ENCODE peak calls at places on chromosome 4, in nine cellular contexts. One of them, this sample, is unnamed.

GRCh38 chr4:182306792-182307507 is 63.7 kb downstream of the TENM3 start:
- DNase-seq in Karpas-422: no peak
- DNase-seq in CD8-positive, alpha-beta T cell: no peak
- DNase-seq in PC-3: no peak
- DNase-seq in effector memory CD4-positive, alpha-beta T cell: no peak
- DNase-seq in MM.1S: no peak
- DNase-seq in cardiac muscle cell: no peak
- DNase-seq in Panc1: no peak
- DNase-seq in mesenchymal stem cell: no peak
- DNase-seq in this sample: no peak

GRCh38 chr4:105361021-105361420 is 112.8 kb downstream of the PPA2 start:
- DNase-seq in Karpas-422: no peak
- DNase-seq in CD8-positive, alpha-beta T cell: no peak
- DNase-seq in PC-3: no peak
- DNase-seq in effector memory CD4-positive, alpha-beta T cell: no peak
- DNase-seq in MM.1S: no peak
- DNase-seq in cardiac muscle cell: no peak
- DNase-seq in Panc1: no peak
- DNase-seq in mesenchymal stem cell: no peak
- DNase-seq in this sample: no peak

GRCh38 chr4:135741583-135741982 is 1540.0 kb upstream of the PABPC4L start:
- DNase-seq in Karpas-422: no peak
- DNase-seq in CD8-positive, alpha-beta T cell: no peak
- DNase-seq in PC-3: no peak
- DNase-seq in effector memory CD4-positive, alpha-beta T cell: no peak
- DNase-seq in MM.1S: no peak
- DNase-seq in cardiac muscle cell: no peak
- DNase-seq in Panc1: no peak
- DNase-seq in mesenchymal stem cell: no peak
- DNase-seq in this sample: no peak

GRCh38 chr4:21986312-21986711 is 37.7 kb upstream of the KCNIP4 start:
- DNase-seq in Karpas-422: no peak
- DNase-seq in CD8-positive, alpha-beta T cell: no peak
- DNase-seq in PC-3: no peak
- DNase-seq in effector memory CD4-positive, alpha-beta T cell: no peak
- DNase-seq in MM.1S: no peak
- DNase-seq in cardiac muscle cell: no peak
- DNase-seq in Panc1: no peak
- DNase-seq in mesenchymal stem cell: no peak
- DNase-seq in this sample: no peak

GRCh38 chr4:150570862-150571261 is 11.1 kb upstream of the MAB21L2 start:
- DNase-seq in Karpas-422: no peak
- DNase-seq in CD8-positive, alpha-beta T cell: no peak
- DNase-seq in PC-3: no peak
- DNase-seq in effector memory CD4-positive, alpha-beta T cell: no peak
- DNase-seq in MM.1S: no peak
- DNase-seq in cardiac muscle cell: no peak
- DNase-seq in Panc1: no peak
- DNase-seq in mesenchymal stem cell: no peak
- DNase-seq in this sample: no peak

GRCh38 chr4:17010426-17011087 is 112.1 kb upstream of the LDB2 start:
- DNase-seq in Karpas-422: no peak
- DNase-seq in CD8-positive, alpha-beta T cell: no peak
- DNase-seq in PC-3: no peak
- DNase-seq in effector memory CD4-positive, alpha-beta T cell: no peak
- DNase-seq in MM.1S: peak; percentile 65
- DNase-seq in cardiac muscle cell: no peak
- DNase-seq in Panc1: no peak
- DNase-seq in mesenchymal stem cell: no peak
- DNase-seq in this sample: no peak

GRCh38 chr4:20087512-20087911 is 164.2 kb upstream of the SLIT2 start:
- DNase-seq in Karpas-422: no peak
- DNase-seq in CD8-positive, alpha-beta T cell: no peak
- DNase-seq in PC-3: no peak
- DNase-seq in effector memory CD4-positive, alpha-beta T cell: no peak
- DNase-seq in MM.1S: no peak
- DNase-seq in cardiac muscle cell: no peak
- DNase-seq in Panc1: no peak
- DNase-seq in mesenchymal stem cell: no peak
- DNase-seq in this sample: no peak

GRCh38 chr4:38871593-38871992 is 4.0 kb downstream of the FAM114A1 start:
- DNase-seq in Karpas-422: peak; percentile 38
- DNase-seq in CD8-positive, alpha-beta T cell: no peak
- DNase-seq in PC-3: no peak
- DNase-seq in effector memory CD4-positive, alpha-beta T cell: no peak
- DNase-seq in MM.1S: no peak
- DNase-seq in cardiac muscle cell: no peak
- DNase-seq in Panc1: no peak
- DNase-seq in mesenchymal stem cell: no peak
- DNase-seq in this sample: no peak

GRCh38 chr4:140102406-140102805 is 51.6 kb downstream of the MAML3 start:
- DNase-seq in Karpas-422: no peak
- DNase-seq in CD8-positive, alpha-beta T cell: no peak
- DNase-seq in PC-3: peak; percentile 17
- DNase-seq in effector memory CD4-positive, alpha-beta T cell: no peak
- DNase-seq in MM.1S: no peak
- DNase-seq in cardiac muscle cell: no peak
- DNase-seq in Panc1: no peak
- DNase-seq in mesenchymal stem cell: no peak
- DNase-seq in this sample: no peak

GRCh38 chr4:147830987-147831386 is 99.1 kb downstream of the ARHGAP10 start:
- DNase-seq in Karpas-422: no peak
- DNase-seq in CD8-positive, alpha-beta T cell: no peak
- DNase-seq in PC-3: peak; percentile 55
- DNase-seq in effector memory CD4-positive, alpha-beta T cell: no peak
- DNase-seq in MM.1S: no peak
- DNase-seq in cardiac muscle cell: peak; percentile 57
- DNase-seq in Panc1: peak; percentile 17
- DNase-seq in mesenchymal stem cell: peak; percentile 76
- DNase-seq in this sample: no peak

GRCh38 chr4:69833251-69833650 is 26.7 kb downstream of the SULT1E1 start:
- DNase-seq in Karpas-422: no peak
- DNase-seq in CD8-positive, alpha-beta T cell: no peak
- DNase-seq in PC-3: no peak
- DNase-seq in effector memory CD4-positive, alpha-beta T cell: no peak
- DNase-seq in MM.1S: no peak
- DNase-seq in cardiac muscle cell: no peak
- DNase-seq in Panc1: no peak
- DNase-seq in mesenchymal stem cell: no peak
- DNase-seq in this sample: no peak

GRCh38 chr4:147182041-147182440 is 236.4 kb upstream of the TTC29 start:
- DNase-seq in Karpas-422: no peak
- DNase-seq in CD8-positive, alpha-beta T cell: no peak
- DNase-seq in PC-3: no peak
- DNase-seq in effector memory CD4-positive, alpha-beta T cell: no peak
- DNase-seq in MM.1S: no peak
- DNase-seq in cardiac muscle cell: no peak
- DNase-seq in Panc1: no peak
- DNase-seq in mesenchymal stem cell: no peak
- DNase-seq in this sample: no peak

GRCh38 chr4:73814679-73815078 is 21.8 kb upstream of the CXCL6 start:
- DNase-seq in Karpas-422: no peak
- DNase-seq in CD8-positive, alpha-beta T cell: no peak
- DNase-seq in PC-3: peak; percentile 93
- DNase-seq in effector memory CD4-positive, alpha-beta T cell: no peak
- DNase-seq in MM.1S: no peak
- DNase-seq in cardiac muscle cell: no peak
- DNase-seq in Panc1: no peak
- DNase-seq in mesenchymal stem cell: no peak
- DNase-seq in this sample: no peak

GRCh38 chr4:113574636-113575103 is 186.9 kb downstream of the CAMK2D start:
- DNase-seq in Karpas-422: no peak
- DNase-seq in CD8-positive, alpha-beta T cell: no peak
- DNase-seq in PC-3: no peak
- DNase-seq in effector memory CD4-positive, alpha-beta T cell: no peak
- DNase-seq in MM.1S: no peak
- DNase-seq in cardiac muscle cell: peak; percentile 85
- DNase-seq in Panc1: no peak
- DNase-seq in mesenchymal stem cell: peak; percentile 73
- DNase-seq in this sample: no peak

GRCh38 chr4:22463179-22463578 is 52.7 kb downstream of the ADGRA3 start:
- DNase-seq in Karpas-422: no peak
- DNase-seq in CD8-positive, alpha-beta T cell: no peak
- DNase-seq in PC-3: no peak
- DNase-seq in effector memory CD4-positive, alpha-beta T cell: no peak
- DNase-seq in MM.1S: no peak
- DNase-seq in cardiac muscle cell: no peak
- DNase-seq in Panc1: no peak
- DNase-seq in mesenchymal stem cell: no peak
- DNase-seq in this sample: no peak

DNA sequence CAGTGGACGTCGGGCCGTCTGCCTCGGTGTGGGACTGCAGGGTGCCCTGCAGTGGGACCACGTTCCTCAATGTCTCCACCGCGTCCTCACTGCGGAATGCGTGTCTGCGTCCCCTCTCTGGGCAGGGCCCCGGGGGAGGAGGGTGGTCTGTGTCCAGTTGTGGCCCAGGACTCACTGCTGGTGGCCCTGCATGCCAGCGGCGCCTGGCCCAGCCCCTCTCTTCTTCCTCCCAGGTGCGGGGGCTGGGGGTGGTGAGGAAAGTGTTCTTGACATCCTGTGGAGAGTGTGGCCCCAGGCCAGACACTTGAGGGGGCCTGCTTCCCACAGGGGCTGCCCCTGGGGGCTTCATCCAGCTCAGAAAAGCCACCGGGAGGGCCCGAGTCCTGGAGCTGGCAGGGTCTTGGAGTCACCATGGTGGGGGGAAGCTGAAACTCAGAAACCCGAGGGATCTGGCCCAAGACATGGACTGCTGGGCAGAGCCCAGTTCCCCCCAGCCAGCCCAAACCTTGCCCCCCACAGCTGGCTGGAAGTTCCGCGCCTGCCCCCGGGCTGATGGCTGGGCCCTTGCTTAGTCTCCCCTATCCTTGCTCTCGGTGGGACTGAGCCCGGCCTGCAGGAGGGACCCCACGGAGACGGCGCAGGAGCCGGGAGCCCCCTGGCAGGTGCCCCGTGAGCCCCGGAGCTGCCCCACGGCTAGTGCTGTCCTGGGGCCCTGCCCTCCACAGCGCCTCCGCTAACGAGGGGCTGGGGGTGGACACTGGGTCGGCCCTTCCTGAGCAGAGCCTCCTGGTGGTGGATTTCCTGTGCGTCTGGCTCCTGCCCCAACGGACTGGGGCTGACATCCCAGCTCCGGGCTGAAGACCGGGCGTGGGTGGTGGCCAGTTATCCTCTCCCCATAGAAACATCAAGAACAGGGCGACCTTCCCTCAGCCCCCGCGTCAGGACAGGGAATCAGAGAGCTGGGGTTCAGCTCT is 2.9 kb downstream of the DOK7 start:
- DNase-seq in Karpas-422: no peak
- DNase-seq in CD8-positive, alpha-beta T cell: no peak
- DNase-seq in PC-3: no peak
- DNase-seq in effector memory CD4-positive, alpha-beta T cell: no peak
- DNase-seq in MM.1S: no peak
- DNase-seq in cardiac muscle cell: no peak
- DNase-seq in Panc1: no peak
- DNase-seq in mesenchymal stem cell: no peak
- DNase-seq in this sample: no peak
- H3K27ac ChIP-seq in Karpas-422: no peak overlapping the region
- H3K27ac ChIP-seq in CD8-positive, alpha-beta T cell: no peak overlapping the region
- H3K27ac ChIP-seq in PC-3: no peak overlapping the region
- H3K27ac ChIP-seq in effector memory CD4-positive, alpha-beta T cell: no peak overlapping the region
- H3K27ac ChIP-seq in MM.1S: no peak overlapping the region
- H3K27ac ChIP-seq in cardiac muscle cell: no peak overlapping the region
- H3K27ac ChIP-seq in Panc1: no peak overlapping the region
- H3K27ac ChIP-seq in mesenchymal stem cell: no peak overlapping the region
- H3K27ac ChIP-seq in this sample: no peak overlapping the region

DNA sequence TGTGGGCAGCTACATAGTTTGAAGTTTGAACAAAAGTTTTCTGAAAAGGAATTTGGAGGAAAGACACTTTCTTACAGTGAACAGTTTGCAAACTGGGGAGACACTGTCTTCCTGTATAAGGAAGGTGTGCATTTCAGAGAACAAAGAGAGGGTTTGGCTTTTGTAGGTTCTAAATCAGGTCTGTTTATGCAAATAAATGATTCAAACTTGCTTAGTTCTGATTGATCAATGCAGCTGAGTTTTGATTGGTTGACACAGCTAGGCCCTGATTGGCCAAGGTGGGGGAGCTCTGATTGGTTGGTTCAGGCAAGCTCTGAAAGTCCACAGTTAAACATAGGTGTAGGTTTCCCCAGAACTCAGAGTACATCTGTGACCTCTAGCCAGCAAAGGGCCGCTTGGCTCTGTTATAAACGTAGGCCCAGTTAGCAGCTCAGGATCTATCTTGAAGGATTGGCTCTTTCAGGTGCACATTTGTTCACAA is 63.0 kb upstream of the ENPP6 start:
- DNase-seq in Karpas-422: peak; percentile 72
- DNase-seq in CD8-positive, alpha-beta T cell: no peak
- DNase-seq in PC-3: no peak
- DNase-seq in effector memory CD4-positive, alpha-beta T cell: peak; percentile 29
- DNase-seq in MM.1S: peak; percentile 96
- DNase-seq in cardiac muscle cell: no peak
- DNase-seq in Panc1: no peak
- DNase-seq in mesenchymal stem cell: no peak
- DNase-seq in this sample: peak; percentile 38
- H3K4me3 ChIP-seq in Karpas-422: no peak overlapping the region
- H3K4me3 ChIP-seq in CD8-positive, alpha-beta T cell: no peak overlapping the region
- H3K4me3 ChIP-seq in PC-3: no peak overlapping the region
- H3K4me3 ChIP-seq in effector memory CD4-positive, alpha-beta T cell: no peak overlapping the region
- H3K4me3 ChIP-seq in MM.1S: peak overlapping the region; percentile 12
- H3K4me3 ChIP-seq in cardiac muscle cell: no peak overlapping the region
- H3K4me3 ChIP-seq in Panc1: no peak overlapping the region
- H3K4me3 ChIP-seq in mesenchymal stem cell: no peak overlapping the region
- H3K4me3 ChIP-seq in this sample: no peak overlapping the region

GRCh38 chr4:7210818-7211217 is 18.5 kb downstream of the SORCS2 start:
- DNase-seq in Karpas-422: no peak
- DNase-seq in CD8-positive, alpha-beta T cell: no peak
- DNase-seq in PC-3: peak; percentile 70
- DNase-seq in effector memory CD4-positive, alpha-beta T cell: no peak
- DNase-seq in MM.1S: no peak
- DNase-seq in cardiac muscle cell: peak; percentile 79
- DNase-seq in Panc1: no peak
- DNase-seq in mesenchymal stem cell: peak; percentile 66
- DNase-seq in this sample: no peak
- H3K4me1 ChIP-seq in Karpas-422: peaks cover 7% of the 10 kb centered on the region
- H3K4me1 ChIP-seq in CD8-positive, alpha-beta T cell: no peaks in the 10 kb centered on the region
- H3K4me1 ChIP-seq in PC-3: peaks cover 62% of the 10 kb centered on the region
- H3K4me1 ChIP-seq in effector memory CD4-positive, alpha-beta T cell: no peaks in the 10 kb centered on the region
- H3K4me1 ChIP-seq in MM.1S: no peaks in the 10 kb centered on the region
- H3K4me1 ChIP-seq in cardiac muscle cell: peaks cover 7% of the 10 kb centered on the region
- H3K4me1 ChIP-seq in Panc1: peaks cover 7% of the 10 kb centered on the region
- H3K4me1 ChIP-seq in mesenchymal stem cell: peaks cover 41% of the 10 kb centered on the region
- H3K4me1 ChIP-seq in this sample: no peaks in the 10 kb centered on the region

DNA sequence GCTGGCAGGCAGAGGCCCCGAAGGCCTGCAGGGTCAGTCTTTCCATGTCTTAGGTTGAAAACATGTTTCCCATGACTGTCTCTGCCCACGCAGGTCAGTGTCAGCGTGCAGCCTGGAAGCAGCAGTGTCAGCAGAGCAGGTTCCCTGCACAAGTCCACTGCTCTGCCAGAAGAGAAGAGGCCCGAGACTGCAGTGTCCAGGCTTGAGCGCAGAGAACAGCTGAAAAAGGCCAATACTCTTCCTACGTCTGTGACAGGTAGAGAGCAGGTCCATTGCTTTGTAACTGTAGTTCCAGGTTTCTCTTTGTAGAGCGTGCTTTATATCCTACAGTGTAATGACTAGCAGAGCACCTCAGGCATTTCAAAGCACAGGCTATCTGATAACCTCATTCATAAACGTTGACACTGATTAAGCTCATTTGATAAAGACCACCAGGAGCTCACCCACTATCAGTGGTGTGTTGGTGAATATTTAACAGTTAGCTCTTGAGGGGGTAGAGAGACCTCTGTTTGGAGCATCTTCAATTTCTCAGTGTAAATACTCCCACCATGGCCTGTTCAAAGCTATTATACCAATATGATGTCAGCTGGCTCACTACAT is 63.2 kb downstream of the AASDH start:
- DNase-seq in Karpas-422: no peak
- DNase-seq in CD8-positive, alpha-beta T cell: no peak
- DNase-seq in PC-3: no peak
- DNase-seq in effector memory CD4-positive, alpha-beta T cell: no peak
- DNase-seq in MM.1S: no peak
- DNase-seq in cardiac muscle cell: no peak
- DNase-seq in Panc1: no peak
- DNase-seq in mesenchymal stem cell: no peak
- DNase-seq in this sample: no peak
- H3K27ac ChIP-seq in Karpas-422: no peak overlapping the region
- H3K27ac ChIP-seq in CD8-positive, alpha-beta T cell: no peak overlapping the region
- H3K27ac ChIP-seq in PC-3: no peak overlapping the region
- H3K27ac ChIP-seq in effector memory CD4-positive, alpha-beta T cell: no peak overlapping the region
- H3K27ac ChIP-seq in MM.1S: no peak overlapping the region
- H3K27ac ChIP-seq in cardiac muscle cell: no peak overlapping the region
- H3K27ac ChIP-seq in Panc1: no peak overlapping the region
- H3K27ac ChIP-seq in mesenchymal stem cell: no peak overlapping the region
- H3K27ac ChIP-seq in this sample: no peak overlapping the region